ENCODE peak calls at places on chromosomes 12 and 14, in ten cellular contexts. C, G, M, T, Y, I, P, E, Z and F are unnamed samples.

GRCh38 chr14:51576112-51576420 is 75.6 kb upstream of the FRMD6 start:
- DNase-seq in C (peak), G (no peak), M (no peak), T (no peak), Y (no peak), I (no peak), P (peak), E (peak), Z (no peak), F (no peak)

GRCh38 chr12:6550294-6551062 is 5.4 kb downstream of the IFFO1 start:
- DNase-seq in C (no peak), G (no peak), M (peak), T (no peak), Y (peak), I (no peak), P (no peak), E (no peak), Z (peak), F (no peak)

GRCh38 chr12:89845356-89845755 is 136.7 kb upstream of the ATP2B1 start:
- DNase-seq in C (no peak), G (no peak), M (no peak), T (no peak), Y (no peak), I (no peak), P (no peak), E (no peak), Z (no peak), F (no peak)

GRCh38 chr14:86597279-86597678 is 1067.3 kb downstream of the FLRT2 start:
- DNase-seq in C (no peak), G (no peak), M (no peak), T (no peak), Y (no peak), I (no peak), P (no peak), E (no peak), Z (no peak), F (no peak)

GRCh38 chr12:98743362-98743953 is 98.4 kb downstream of the APAF1 start:
- DNase-seq in C (no peak), G (peak), M (no peak), T (no peak), Y (no peak), I (no peak), P (peak), E (no peak), Z (no peak), F (no peak)

GRCh38 chr12:51863363-51863920 is 14.9 kb upstream of the FIGNL2 start:
- DNase-seq in C (peak), G (no peak), M (no peak), T (no peak), Y (no peak), I (no peak), P (peak), E (no peak), Z (no peak), F (no peak)

GRCh38 chr14:61559641-61560201 is 135.6 kb upstream of the HIF1A start:
- DNase-seq in C (peak), G (no peak), M (no peak), T (no peak), Y (no peak), I (no peak), P (no peak), E (no peak), Z (no peak), F (no peak)

GRCh38 chr12:64218597-64218996 is 3.5 kb downstream of the KICS2 start:
- DNase-seq in C (no peak), G (no peak), M (no peak), T (no peak), Y (no peak), I (no peak), P (no peak), E (no peak), Z (no peak), F (no peak)

GRCh38 chr14:103616635-103617300 is 12.2 kb upstream of the KLC1 start:
- DNase-seq in C (no peak), G (no peak), M (no peak), T (no peak), Y (no peak), I (no peak), P (no peak), E (no peak), Z (no peak), F (no peak)

GRCh38 chr12:67449591-67450052 is 180.5 kb downstream of the CAND1 start:
- DNase-seq in C (no peak), G (peak), M (no peak), T (no peak), Y (no peak), I (no peak), P (no peak), E (no peak), Z (no peak), F (no peak)

GRCh38 chr14:20601522-20601921 is 10.3 kb upstream of the RNASE12 start:
- DNase-seq in C (no peak), G (no peak), M (no peak), T (no peak), Y (no peak), I (no peak), P (peak), E (no peak), Z (no peak), F (no peak)

GRCh38 chr14:90439874-90440442 is 43.1 kb downstream of the CALM1 start:
- DNase-seq in C (no peak), G (no peak), M (no peak), T (no peak), Y (no peak), I (no peak), P (peak), E (peak), Z (no peak), F (no peak)

GRCh38 chr14:102390064-102390463 is 27.3 kb downstream of the TECPR2 start:
- DNase-seq in C (no peak), G (no peak), M (no peak), T (no peak), Y (no peak), I (no peak), P (no peak), E (no peak), Z (no peak), F (no peak)

GRCh38 chr14:96256420-96256819 is 410 bp downstream of the BDKRB1 start:
- DNase-seq in C (no peak), G (no peak), M (no peak), T (no peak), Y (no peak), I (no peak), P (no peak), E (no peak), Z (no peak), F (no peak)

GRCh38 chr12:92993259-92993658 is 64.2 kb upstream of the EEA1 start:
- DNase-seq in C (no peak), G (no peak), M (no peak), T (no peak), Y (no peak), I (no peak), P (no peak), E (no peak), Z (no peak), F (no peak)

GRCh38 chr14:102749833-102750775 is 27.1 kb upstream of the TRAF3 start:
- DNase-seq in C (no peak), G (no peak), M (no peak), T (no peak), Y (no peak), I (peak), P (no peak), E (no peak), Z (no peak), F (no peak)

GRCh38 chr12:107474639-107475539 is 210.7 kb upstream of the PWP1 start:
- DNase-seq in C (no peak), G (no peak), M (no peak), T (no peak), Y (no peak), I (no peak), P (no peak), E (no peak), Z (no peak), F (no peak)

GRCh38 chr12:20097561-20097960 is 270.8 kb upstream of the PDE3A start:
- DNase-seq in C (no peak), G (peak), M (no peak), T (no peak), Y (no peak), I (no peak), P (no peak), E (peak), Z (no peak), F (no peak)

GRCh38 chr14:28240909-28241308 is 525.7 kb upstream of the FOXG1 start:
- DNase-seq in C (no peak), G (no peak), M (no peak), T (no peak), Y (no peak), I (no peak), P (no peak), E (no peak), Z (no peak), F (no peak)